ENCODE peak calls at places on chromosome 5, in four cellular contexts. Y is GDM1, O is posterior cingulate gyrus, W is Kasumi-1. Q is an unnamed sample.

GRCh38 chr5:142063878-142064331 is 44.7 kb upstream of the NDFIP1 start:
- DNase-seq in Y (peak), O (peak), W (no peak), Q (peak)

GRCh38 chr5:78269088-78269703 is 25.3 kb downstream of the AP3B1 start:
- DNase-seq in Y (no peak), O (no peak), W (peak), Q (peak)

GRCh38 chr5:117249086-117249815 is 674.6 kb upstream of the SEMA6A start:
- DNase-seq in Y (no peak), O (no peak), W (no peak), Q (no peak)

GRCh38 chr5:121887727-121888126 is 36.0 kb downstream of the FTMT start:
- DNase-seq in Y (no peak), O (no peak), W (no peak), Q (no peak)

GRCh38 chr5:157459715-157460599 is at the start of gene NIPAL4:
- DNase-seq in Y (no peak), O (peak), W (no peak), Q (no peak)

GRCh38 chr5:179623906-179624741 is 653 bp upstream of the HNRNPH1 start:
- DNase-seq in Y (no peak), O (peak), W (no peak), Q (no peak)

GRCh38 chr5:135012951-135013391 is 21.1 kb downstream of the PITX1 start:
- DNase-seq in Y (no peak), O (no peak), W (no peak), Q (no peak)

GRCh38 chr5:32586251-32586642 is 890 bp downstream of the SUB1 start:
- DNase-seq in Y (no peak), O (no peak), W (no peak), Q (no peak)

GRCh38 chr5:178249191-178249989 is 16.8 kb upstream of the PHYKPL start:
- DNase-seq in Y (peak), O (no peak), W (peak), Q (peak)

GRCh38 chr5:138180183-138180782 is 1.4 kb downstream of the KIF20A start:
- DNase-seq in Y (peak), O (no peak), W (peak), Q (peak)

GRCh38 chr5:151020304-151021031 is at the start of gene GPX3:
- DNase-seq in Y (no peak), O (peak), W (peak), Q (peak)

GRCh38 chr5:143432658-143433239 is 29.3 kb upstream of the NR3C1 start:
- DNase-seq in Y (no peak), O (no peak), W (no peak), Q (no peak)